ENCODE peak calls at places on chromosomes 16 and 17, in five cellular contexts. Z is CD8-positive, alpha-beta T cell; U is H7; J is Calu3; T is smooth muscle cell of the brain vasculature. C is an unnamed sample.

GRCh38 chr17:42312035-42312284 is 23.7 kb downstream of the STAT5A start:
- DNase-seq in T (no peak), U (no peak), J (no peak), Z (no peak), C (no peak)

GRCh38 chr17:81810892-81811704 is 7.1 kb downstream of the GCGR start:
- DNase-seq in U (peak), T (no peak), J (no peak), Z (no peak), C (no peak)

GRCh38 chr16:69476920-69477418 is 52.5 kb downstream of the CYB5B start:
- DNase-seq in Z (no peak), T (peak), U (no peak), J (no peak), C (no peak)

GRCh38 chr16:4053663-4054479 is 62.4 kb downstream of the ADCY9 start:
- DNase-seq in U (no peak), T (no peak), Z (no peak), J (peak), C (no peak)

GRCh38 chr17:28574536-28574935 is 2.2 kb downstream of the ALDOC start:
- DNase-seq in J (no peak), T (no peak), Z (no peak), U (no peak), C (no peak)

GRCh38 chr16:68374961-68375660 is 64.3 kb downstream of the PRMT7 start:
- DNase-seq in U (no peak), J (no peak), Z (no peak), T (no peak), C (no peak)

GRCh38 chr17:35433075-35433894 is 985 bp upstream of the SLFN12 start:
- DNase-seq in T (peak), U (peak), J (peak), Z (peak), C (peak)

GRCh38 chr16:81552743-81553079 is 108.1 kb downstream of the CMIP start:
- DNase-seq in U (peak), J (no peak), T (no peak), Z (no peak), C (no peak)

GRCh38 chr17:81239714-81240555 is 817 bp downstream of the NDUFAF8 start:
- DNase-seq in J (peak), U (peak), Z (peak), T (no peak), C (peak)